ENCODE peak calls at places on chromosomes 13 and 19, in five cellular contexts. R is suprapubic skin, L is left ventricle myocardium inferior, U is AG10803, N is cardiac muscle cell. G is an unnamed sample.

GRCh38 chr13:30504081-30504480 is 38.3 kb upstream of the HMGB1 start:
- DNase-seq in U (peak), R (no peak), N (peak), L (no peak), G (no peak)

GRCh38 chr13:42990147-42990990 is 1.7 kb downstream of the EPSTI1 start:
- DNase-seq in U (peak), N (no peak), R (no peak), L (no peak), G (no peak)

GRCh38 chr13:48258002-48258401 is 25.0 kb downstream of the ITM2B start:
- DNase-seq in U (no peak), N (no peak), R (no peak), L (no peak), G (no peak)

GRCh38 chr13:93180376-93180966 is 46.1 kb upstream of the GPC6 start:
- DNase-seq in R (no peak), U (peak), L (no peak), N (peak), G (no peak)

GRCh38 chr19:58474291-58474996 is 1.7 kb upstream of the ZNF446 start:
- DNase-seq in R (no peak), L (no peak), U (peak), N (peak), G (no peak)

GRCh38 chr13:113759525-113760137 is 605 bp downstream of the TMEM255B start:
- DNase-seq in R (no peak), L (no peak), N (peak), U (no peak), G (no peak)

GRCh38 chr19:31135841-31136240 is 213.4 kb downstream of the TSHZ3 start:
- DNase-seq in L (no peak), N (no peak), R (no peak), U (peak), G (no peak)

GRCh38 chr19:47023448-47023794 is 3.8 kb downstream of the NPAS1 start:
- DNase-seq in U (no peak), R (no peak), L (no peak), N (no peak), G (no peak)

GRCh38 chr19:47598407-47599349 is 10.3 kb upstream of the BICRA start:
- DNase-seq in N (peak), U (peak), L (no peak), R (no peak), G (no peak)

GRCh38 chr13:22428188-22428828 is 752.5 kb upstream of the SGCG start:
- DNase-seq in U (no peak), N (peak), R (no peak), L (no peak), G (no peak)

GRCh38 chr13:71831716-71832115 is 35.3 kb downstream of the DACH1 start:
- DNase-seq in R (no peak), L (no peak), U (no peak), N (no peak), G (no peak)

GRCh38 chr13:52851153-52851962 is 2.9 kb upstream of the PCDH8 start:
- DNase-seq in N (peak), L (peak), R (no peak), U (peak), G (no peak)

GRCh38 chr13:23748591-23748990 is 140.6 kb downstream of the MIPEP start:
- DNase-seq in N (no peak), L (no peak), U (no peak), R (no peak), G (no peak)

GRCh38 chr13:75550159-75550567 is 572 bp downstream of the UCHL3 start:
- DNase-seq in R (no peak), N (peak), L (no peak), U (peak), G (no peak)

GRCh38 chr19:29752450-29753025 is 37.5 kb upstream of the C19orf12 start:
- DNase-seq in L (no peak), U (no peak), R (no peak), N (no peak), G (no peak)

GRCh38 chr19:39438270-39438934 is 2.7 kb upstream of the RPS16 start:
- DNase-seq in U (peak), N (no peak), R (no peak), L (no peak), G (no peak)

GRCh38 chr13:71758823-71759222 is 108.2 kb downstream of the DACH1 start:
- DNase-seq in U (no peak), N (peak), R (no peak), L (no peak), G (no peak)

GRCh38 chr13:49936943-49937273 is 768 bp upstream of the SPRYD7 start:
- DNase-seq in R (no peak), N (peak), L (no peak), U (peak), G (no peak)

GRCh38 chr19:47778954-47779351 is 450 bp downstream of the SELENOW start:
- DNase-seq in L (peak), N (peak), U (peak), R (no peak), G (no peak)

GRCh38 chr13:99922631-99923404 is 48.7 kb downstream of the ZIC5 start:
- DNase-seq in L (no peak), N (no peak), U (no peak), R (no peak), G (no peak)

GRCh38 chr19:8638078-8638619 is 7.7 kb downstream of the NFILZ start:
- DNase-seq in L (peak), N (peak), R (no peak), U (peak), G (no peak)

GRCh38 chr19:49553451-49554271 is 25.9 kb downstream of the RCN3 start:
- DNase-seq in L (no peak), R (no peak), U (peak), N (peak), G (peak)

GRCh38 chr13:112629161-112629560 is 41.2 kb upstream of the TUBGCP3 start:
- DNase-seq in R (no peak), L (no peak), U (no peak), N (no peak), G (no peak)

GRCh38 chr19:13428352-13428751 is 77.9 kb downstream of the CACNA1A start:
- DNase-seq in R (no peak), U (peak), L (no peak), N (peak), G (peak)
- TF ChIP-seq CTCF in R (no peak), U (peak), L (peak), N (peak), G (peak)

GRCh38 chr13:60331249-60332012 is 65.6 kb upstream of the TDRD3 start:
- DNase-seq in L (no peak), R (no peak), U (no peak), N (no peak), G (no peak)

GRCh38 chr13:60326273-60326672 is 70.7 kb upstream of the TDRD3 start:
- DNase-seq in R (no peak), L (no peak), N (no peak), U (no peak), G (no peak)

GRCh38 chr13:60328073-60328472 is 68.9 kb upstream of the TDRD3 start:
- DNase-seq in L (no peak), N (no peak), U (no peak), R (no peak), G (no peak)

GRCh38 chr13:60327551-60327950 is 69.5 kb upstream of the TDRD3 start:
- DNase-seq in N (no peak), R (no peak), U (no peak), L (no peak), G (no peak)

GRCh38 chr13:60329221-60329983 is 67.6 kb upstream of the TDRD3 start:
- DNase-seq in N (peak), U (peak), R (no peak), L (no peak), G (peak)
- TF ChIP-seq CTCF in N (peak), U (peak), R (no peak), L (peak), G (no peak)

DNA sequence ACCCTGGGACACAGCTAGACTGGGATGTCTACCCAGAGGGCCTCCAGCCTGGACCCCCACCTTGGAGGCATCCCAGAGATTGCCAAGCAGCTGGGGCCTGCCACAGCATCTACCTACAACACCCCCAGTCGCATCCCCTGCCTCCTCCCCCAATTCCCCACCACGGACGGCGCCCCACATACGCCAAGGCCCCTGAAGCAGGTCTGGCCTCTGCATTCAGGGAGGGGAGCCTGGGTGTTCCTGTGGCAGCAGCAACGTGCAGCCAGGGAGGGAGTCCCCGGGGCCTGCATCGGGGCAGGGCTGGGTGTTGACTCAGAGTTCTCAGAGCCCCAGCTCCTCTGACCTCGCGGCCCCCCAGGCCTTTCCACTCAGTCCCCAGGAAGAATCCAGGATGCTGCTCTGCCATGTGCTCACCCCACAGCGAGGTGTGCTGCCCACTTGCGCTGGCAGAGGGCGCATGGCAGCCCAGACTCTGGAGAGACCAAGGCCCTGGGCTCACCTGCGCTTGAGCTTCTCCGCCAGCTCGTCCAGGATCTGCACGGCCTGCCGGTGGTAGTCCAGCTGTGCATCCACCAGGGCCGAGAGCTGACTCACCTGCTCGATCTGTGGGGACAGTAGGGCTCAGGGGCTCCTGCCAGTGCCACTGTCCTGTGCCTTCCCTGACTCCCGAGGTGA is 19.6 kb downstream of the MPND start:
- DNase-seq in L (no peak), R (no peak), U (no peak), N (no peak), G (no peak)
- TF ChIP-seq CTCF in L (no peak), R (no peak), U (no peak), N (no peak), G (no peak)

DNA sequence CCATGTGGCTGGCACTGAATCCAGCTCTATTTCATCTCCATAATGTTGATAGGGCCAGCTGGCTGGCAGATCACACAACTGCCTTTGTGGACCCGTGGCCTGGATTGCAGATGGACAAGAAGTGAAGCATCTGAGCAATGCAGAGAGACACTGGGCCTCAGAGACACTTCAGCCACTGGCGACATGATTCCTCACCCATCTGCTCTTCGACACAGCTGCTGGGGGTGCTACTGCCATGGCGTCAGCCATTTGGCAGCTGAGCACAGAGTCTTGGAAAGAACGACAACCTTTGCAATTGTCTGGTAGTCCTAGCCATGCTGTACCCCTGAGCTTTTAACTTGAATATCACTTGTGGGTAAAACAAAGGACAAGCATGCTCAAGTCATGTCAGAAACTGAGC is 79.4 kb upstream of the MYO16 start:
- DNase-seq in L (no peak), U (no peak), R (no peak), N (no peak), G (no peak)
- TF ChIP-seq CTCF in L (no peak), U (no peak), R (no peak), N (no peak), G (no peak)

GRCh38 chr19:2540646-2541454 is 64.9 kb downstream of the GADD45B start:
- DNase-seq in U (peak), L (peak), N (peak), R (peak), G (no peak)
- TF ChIP-seq CTCF in U (peak), L (peak), N (peak), R (no peak), G (no peak)

DNA sequence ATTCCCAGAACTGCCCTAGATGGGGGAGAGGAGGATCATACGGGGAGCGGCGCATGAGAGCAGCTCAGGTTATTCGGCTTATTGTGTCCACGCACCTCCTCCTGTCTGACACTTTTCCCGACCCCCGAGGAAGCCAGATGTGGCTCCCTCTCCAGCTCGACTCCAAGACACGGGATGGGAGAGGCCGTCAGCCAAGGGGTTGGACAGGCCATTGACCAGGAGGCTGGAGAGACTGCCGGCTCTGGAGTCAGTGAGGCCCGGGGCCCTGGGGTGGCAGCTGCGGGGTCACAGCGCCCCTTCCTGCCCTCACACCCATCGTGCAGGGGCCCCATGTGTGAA is 2.9 kb downstream of the DMKN start:
- DNase-seq in N (no peak), R (no peak), U (no peak), L (no peak), G (no peak)
- TF ChIP-seq CTCF in N (no peak), R (no peak), U (no peak), L (peak), G (no peak)

DNA sequence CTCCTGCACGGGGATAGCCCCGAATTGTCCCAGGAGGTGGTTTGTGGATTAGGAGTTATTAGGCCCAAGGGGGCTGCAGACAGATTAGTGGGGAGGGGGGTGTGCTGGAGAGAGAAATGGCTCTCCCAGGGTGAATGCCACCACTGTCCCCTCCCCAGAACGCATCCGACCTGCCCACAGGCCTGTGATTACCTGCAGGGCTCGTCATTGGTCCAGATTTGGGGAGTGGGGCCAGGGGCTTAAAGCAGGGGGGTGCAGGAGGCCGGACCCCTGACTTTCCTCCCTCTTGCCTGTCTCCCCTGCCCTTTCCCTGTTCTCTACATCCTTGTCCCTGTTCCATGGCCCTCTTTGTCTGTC is 1.2 kb downstream of the NRTN start:
- DNase-seq in N (no peak), U (no peak), L (no peak), R (no peak), G (no peak)
- TF ChIP-seq CTCF in N (no peak), U (no peak), L (no peak), R (no peak), G (peak)

GRCh38 chr13:76884167-76884566 is 2.0 kb downstream of the KCTD12 start:
- DNase-seq in N (peak), R (no peak), L (peak), U (peak), G (no peak)

GRCh38 chr13:76886292-76887061 is at the start of gene KCTD12:
- DNase-seq in U (peak), R (peak), L (peak), N (peak), G (peak)

GRCh38 chr13:76884571-76885202 is 1.5 kb downstream of the KCTD12 start:
- DNase-seq in R (no peak), L (no peak), U (peak), N (peak), G (no peak)

GRCh38 chr13:76886005-76886291 is 257 bp downstream of the KCTD12 start:
- DNase-seq in R (no peak), L (no peak), U (no peak), N (no peak), G (no peak)

GRCh38 chr13:76885203-76886004 is 801 bp downstream of the KCTD12 start:
- DNase-seq in L (peak), N (peak), R (peak), U (peak), G (peak)
- TF ChIP-seq CTCF in L (peak), N (peak), R (no peak), U (peak), G (no peak)

DNA sequence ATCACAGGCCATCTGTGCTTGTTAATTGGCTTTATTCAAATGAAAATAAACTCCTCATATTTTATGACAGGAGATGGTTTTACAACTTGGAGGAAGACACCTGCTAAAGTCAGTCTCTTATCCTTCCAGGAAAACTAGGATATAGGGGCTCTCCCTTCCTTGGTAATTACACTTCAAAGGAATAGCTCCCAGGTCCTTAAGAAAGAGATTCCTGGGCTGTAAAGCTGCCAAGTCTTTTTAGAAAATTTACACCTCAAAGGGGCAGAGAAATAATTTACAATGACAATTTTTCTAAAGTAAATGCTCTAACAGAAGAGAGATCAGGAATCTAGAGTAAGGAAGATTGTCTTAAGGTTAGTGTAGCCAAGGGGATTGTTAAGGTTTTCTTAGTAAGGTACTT is 1359.0 kb downstream of the OLFM4 start:
- DNase-seq in N (no peak), L (no peak), R (no peak), U (no peak), G (no peak)
- TF ChIP-seq CTCF in N (no peak), L (no peak), R (no peak), U (no peak), G (no peak)